ENCODE peak calls at places on chromosomes 5 and 9, in five cellular contexts. One of them, this sample, is unnamed.

GRCh38 chr5:146475190-146475801 is 28.2 kb downstream of the TCERG1 start:
- DNase-seq in T-helper 2 cell: no peak
- DNase-seq in heart left ventricle: no peak
- DNase-seq in NCI-H460: no peak
- DNase-seq in stimulated activated CD8-positive, alpha-beta memory T cell treated with anti-CD3 and anti-CD28 coated beads, Interleukin-7, amount 100 ng/mL, for 24 hours: no peak
- DNase-seq in this sample: no peak

GRCh38 chr5:92518318-92518913 is 1062.6 kb downstream of the NR2F1-AS1 start:
- DNase-seq in T-helper 2 cell: no peak
- DNase-seq in heart left ventricle: no peak
- DNase-seq in NCI-H460: peak; percentile 30
- DNase-seq in stimulated activated CD8-positive, alpha-beta memory T cell treated with anti-CD3 and anti-CD28 coated beads, Interleukin-7, amount 100 ng/mL, for 24 hours: no peak
- DNase-seq in this sample: no peak

GRCh38 chr9:93324191-93324834 is 127.2 kb upstream of the FAM120A start:
- DNase-seq in T-helper 2 cell: no peak
- DNase-seq in heart left ventricle: no peak
- DNase-seq in NCI-H460: no peak
- DNase-seq in stimulated activated CD8-positive, alpha-beta memory T cell treated with anti-CD3 and anti-CD28 coated beads, Interleukin-7, amount 100 ng/mL, for 24 hours: no peak
- DNase-seq in this sample: no peak

GRCh38 chr5:173327948-173328895 is at the start of gene STC2:
- DNase-seq in T-helper 2 cell: no peak
- DNase-seq in heart left ventricle: peak; percentile 79
- DNase-seq in NCI-H460: peak; percentile 97
- DNase-seq in stimulated activated CD8-positive, alpha-beta memory T cell treated with anti-CD3 and anti-CD28 coated beads, Interleukin-7, amount 100 ng/mL, for 24 hours: no peak
- DNase-seq in this sample: no peak

GRCh38 chr5:60417500-60418181 is 282.3 kb downstream of the DEPDC1B start:
- DNase-seq in T-helper 2 cell: no peak
- DNase-seq in heart left ventricle: no peak
- DNase-seq in NCI-H460: no peak
- DNase-seq in stimulated activated CD8-positive, alpha-beta memory T cell treated with anti-CD3 and anti-CD28 coated beads, Interleukin-7, amount 100 ng/mL, for 24 hours: no peak
- DNase-seq in this sample: no peak

GRCh38 chr5:72234265-72234700 is 85.8 kb downstream of the MRPS27 start:
- DNase-seq in T-helper 2 cell: no peak
- DNase-seq in heart left ventricle: no peak
- DNase-seq in NCI-H460: peak; percentile 54
- DNase-seq in stimulated activated CD8-positive, alpha-beta memory T cell treated with anti-CD3 and anti-CD28 coated beads, Interleukin-7, amount 100 ng/mL, for 24 hours: no peak
- DNase-seq in this sample: no peak

GRCh38 chr5:161311141-161311708 is 235.3 kb downstream of the GABRB2 start:
- DNase-seq in T-helper 2 cell: no peak
- DNase-seq in heart left ventricle: no peak
- DNase-seq in NCI-H460: no peak
- DNase-seq in stimulated activated CD8-positive, alpha-beta memory T cell treated with anti-CD3 and anti-CD28 coated beads, Interleukin-7, amount 100 ng/mL, for 24 hours: no peak
- DNase-seq in this sample: no peak

GRCh38 chr9:86200599-86201162 is 58.8 kb downstream of the C9orf153 start:
- DNase-seq in T-helper 2 cell: no peak
- DNase-seq in heart left ventricle: no peak
- DNase-seq in NCI-H460: no peak
- DNase-seq in stimulated activated CD8-positive, alpha-beta memory T cell treated with anti-CD3 and anti-CD28 coated beads, Interleukin-7, amount 100 ng/mL, for 24 hours: no peak
- DNase-seq in this sample: no peak

GRCh38 chr9:136386018-136386417 is 12.5 kb upstream of the CARD9 start:
- DNase-seq in T-helper 2 cell: no peak
- DNase-seq in heart left ventricle: no peak
- DNase-seq in NCI-H460: no peak
- DNase-seq in stimulated activated CD8-positive, alpha-beta memory T cell treated with anti-CD3 and anti-CD28 coated beads, Interleukin-7, amount 100 ng/mL, for 24 hours: no peak
- DNase-seq in this sample: no peak

GRCh38 chr9:18979367-18979766 is 53.6 kb downstream of the SAXO1 start:
- DNase-seq in T-helper 2 cell: no peak
- DNase-seq in heart left ventricle: no peak
- DNase-seq in NCI-H460: no peak
- DNase-seq in stimulated activated CD8-positive, alpha-beta memory T cell treated with anti-CD3 and anti-CD28 coated beads, Interleukin-7, amount 100 ng/mL, for 24 hours: no peak
- DNase-seq in this sample: no peak

GRCh38 chr5:68285075-68285827 is 69.7 kb downstream of the PIK3R1 start:
- DNase-seq in T-helper 2 cell: no peak
- DNase-seq in heart left ventricle: no peak
- DNase-seq in NCI-H460: no peak
- DNase-seq in stimulated activated CD8-positive, alpha-beta memory T cell treated with anti-CD3 and anti-CD28 coated beads, Interleukin-7, amount 100 ng/mL, for 24 hours: no peak
- DNase-seq in this sample: no peak

GRCh38 chr9:114583371-114583770 is 4.2 kb upstream of the ATP6V1G1 start:
- DNase-seq in T-helper 2 cell: no peak
- DNase-seq in heart left ventricle: no peak
- DNase-seq in NCI-H460: no peak
- DNase-seq in stimulated activated CD8-positive, alpha-beta memory T cell treated with anti-CD3 and anti-CD28 coated beads, Interleukin-7, amount 100 ng/mL, for 24 hours: no peak
- DNase-seq in this sample: no peak

GRCh38 chr5:68465133-68465532 is 249.6 kb downstream of the PIK3R1 start:
- DNase-seq in T-helper 2 cell: no peak
- DNase-seq in heart left ventricle: no peak
- DNase-seq in NCI-H460: no peak
- DNase-seq in stimulated activated CD8-positive, alpha-beta memory T cell treated with anti-CD3 and anti-CD28 coated beads, Interleukin-7, amount 100 ng/mL, for 24 hours: no peak
- DNase-seq in this sample: no peak

GRCh38 chr5:96242536-96242935 is 190.5 kb downstream of the PCSK1 start:
- DNase-seq in T-helper 2 cell: no peak
- DNase-seq in heart left ventricle: no peak
- DNase-seq in NCI-H460: no peak
- DNase-seq in stimulated activated CD8-positive, alpha-beta memory T cell treated with anti-CD3 and anti-CD28 coated beads, Interleukin-7, amount 100 ng/mL, for 24 hours: no peak
- DNase-seq in this sample: no peak

GRCh38 chr5:82833277-82833676 is 243.9 kb downstream of the TMEM167A start:
- DNase-seq in T-helper 2 cell: no peak
- DNase-seq in heart left ventricle: no peak
- DNase-seq in NCI-H460: no peak
- DNase-seq in stimulated activated CD8-positive, alpha-beta memory T cell treated with anti-CD3 and anti-CD28 coated beads, Interleukin-7, amount 100 ng/mL, for 24 hours: no peak
- DNase-seq in this sample: no peak

GRCh38 chr9:111812337-111812736 is 17.6 kb upstream of the SHOC1 start:
- DNase-seq in T-helper 2 cell: no peak
- DNase-seq in heart left ventricle: no peak
- DNase-seq in NCI-H460: no peak
- DNase-seq in stimulated activated CD8-positive, alpha-beta memory T cell treated with anti-CD3 and anti-CD28 coated beads, Interleukin-7, amount 100 ng/mL, for 24 hours: no peak
- DNase-seq in this sample: no peak

GRCh38 chr5:122306461-122306860 is 5.6 kb upstream of the SNCAIP start:
- DNase-seq in T-helper 2 cell: no peak
- DNase-seq in heart left ventricle: no peak
- DNase-seq in NCI-H460: no peak
- DNase-seq in stimulated activated CD8-positive, alpha-beta memory T cell treated with anti-CD3 and anti-CD28 coated beads, Interleukin-7, amount 100 ng/mL, for 24 hours: no peak
- DNase-seq in this sample: no peak

GRCh38 chr9:93864029-93864428 is 91.1 kb downstream of the BARX1 start:
- DNase-seq in T-helper 2 cell: no peak
- DNase-seq in heart left ventricle: no peak
- DNase-seq in NCI-H460: no peak
- DNase-seq in stimulated activated CD8-positive, alpha-beta memory T cell treated with anti-CD3 and anti-CD28 coated beads, Interleukin-7, amount 100 ng/mL, for 24 hours: no peak
- DNase-seq in this sample: no peak

GRCh38 chr5:23208959-23209431 is 298.4 kb upstream of the PRDM9 start:
- DNase-seq in T-helper 2 cell: no peak
- DNase-seq in heart left ventricle: no peak
- DNase-seq in NCI-H460: peak; percentile 41
- DNase-seq in stimulated activated CD8-positive, alpha-beta memory T cell treated with anti-CD3 and anti-CD28 coated beads, Interleukin-7, amount 100 ng/mL, for 24 hours: no peak
- DNase-seq in this sample: no peak

GRCh38 chr5:166430491-166431319 is 1860.7 kb upstream of the WWC1 start:
- DNase-seq in T-helper 2 cell: no peak
- DNase-seq in heart left ventricle: no peak
- DNase-seq in NCI-H460: no peak
- DNase-seq in stimulated activated CD8-positive, alpha-beta memory T cell treated with anti-CD3 and anti-CD28 coated beads, Interleukin-7, amount 100 ng/mL, for 24 hours: no peak
- DNase-seq in this sample: no peak

GRCh38 chr9:69573666-69574456 is 98.3 kb downstream of the APBA1 start:
- DNase-seq in T-helper 2 cell: no peak
- DNase-seq in heart left ventricle: no peak
- DNase-seq in NCI-H460: no peak
- DNase-seq in stimulated activated CD8-positive, alpha-beta memory T cell treated with anti-CD3 and anti-CD28 coated beads, Interleukin-7, amount 100 ng/mL, for 24 hours: no peak
- DNase-seq in this sample: no peak

GRCh38 chr5:150406120-150407096 is 6.3 kb downstream of the CD74 start:
- DNase-seq in T-helper 2 cell: no peak
- DNase-seq in heart left ventricle: no peak
- DNase-seq in NCI-H460: no peak
- DNase-seq in stimulated activated CD8-positive, alpha-beta memory T cell treated with anti-CD3 and anti-CD28 coated beads, Interleukin-7, amount 100 ng/mL, for 24 hours: no peak
- DNase-seq in this sample: peak; percentile 43

GRCh38 chr5:96142786-96143434 is 181.3 kb upstream of the ELL2 start:
- DNase-seq in T-helper 2 cell: no peak
- DNase-seq in heart left ventricle: no peak
- DNase-seq in NCI-H460: peak; percentile 73
- DNase-seq in stimulated activated CD8-positive, alpha-beta memory T cell treated with anti-CD3 and anti-CD28 coated beads, Interleukin-7, amount 100 ng/mL, for 24 hours: no peak
- DNase-seq in this sample: no peak

GRCh38 chr5:180173875-180174586 is 35.0 kb downstream of the RASGEF1C start:
- DNase-seq in T-helper 2 cell: no peak
- DNase-seq in heart left ventricle: no peak
- DNase-seq in NCI-H460: no peak
- DNase-seq in stimulated activated CD8-positive, alpha-beta memory T cell treated with anti-CD3 and anti-CD28 coated beads, Interleukin-7, amount 100 ng/mL, for 24 hours: no peak
- DNase-seq in this sample: no peak

GRCh38 chr5:159331099-159331973 is 1.0 kb upstream of the IL12B start:
- DNase-seq in T-helper 2 cell: peak; percentile 72
- DNase-seq in heart left ventricle: peak; percentile 64
- DNase-seq in NCI-H460: peak; percentile 36
- DNase-seq in stimulated activated CD8-positive, alpha-beta memory T cell treated with anti-CD3 and anti-CD28 coated beads, Interleukin-7, amount 100 ng/mL, for 24 hours: peak; percentile 52
- DNase-seq in this sample: peak; percentile 60

GRCh38 chr5:101915559-101915958 is 380.5 kb downstream of the SLCO4C1 start:
- DNase-seq in T-helper 2 cell: no peak
- DNase-seq in heart left ventricle: no peak
- DNase-seq in NCI-H460: peak; percentile 11
- DNase-seq in stimulated activated CD8-positive, alpha-beta memory T cell treated with anti-CD3 and anti-CD28 coated beads, Interleukin-7, amount 100 ng/mL, for 24 hours: no peak
- DNase-seq in this sample: no peak

GRCh38 chr9:92506184-92506857 is 24.0 kb upstream of the ASPN start:
- DNase-seq in T-helper 2 cell: no peak
- DNase-seq in heart left ventricle: no peak
- DNase-seq in NCI-H460: peak; percentile 18
- DNase-seq in stimulated activated CD8-positive, alpha-beta memory T cell treated with anti-CD3 and anti-CD28 coated beads, Interleukin-7, amount 100 ng/mL, for 24 hours: no peak
- DNase-seq in this sample: no peak

This sample was measured in CD14-positive monocyte.